ENCODE peak calls at places on chromosomes 7 and 10, in seven cellular contexts. L, K, D, A, X, O and E are unnamed samples.

GRCh38 chr10:35011771-35012191 is 78.4 kb downstream of the CUL2 start:
- DNase-seq in D (peak; percentile 47), K (peak; percentile 40), X (no peak), O (no peak), A (no peak), L (no peak), E (no peak)

GRCh38 chr7:44959433-44959951 is 19.3 kb downstream of the MYO1G start:
- DNase-seq in A (no peak), X (no peak), O (peak; percentile 54), L (no peak), K (peak; percentile 39), D (no peak), E (peak; percentile 46)

GRCh38 chr10:43816351-43817321 is 168.0 kb upstream of the ZNF32 start:
- DNase-seq in D (peak; percentile 53), A (no peak), X (peak; percentile 51), L (peak; percentile 74), K (peak; percentile 90), O (peak; percentile 60), E (no peak)

GRCh38 chr10:70589762-70590662 is 12.5 kb downstream of the PRF1 start:
- DNase-seq in K (peak; percentile 17), D (peak; percentile 56), L (no peak), X (no peak), A (peak; percentile 67), O (no peak), E (no peak)

GRCh38 chr7:46675456-46675855 is 754.4 kb upstream of the IGFBP3 start:
- DNase-seq in O (no peak), K (no peak), L (no peak), D (no peak), X (no peak), A (no peak), E (no peak)

GRCh38 chr10:118624747-118625146 is 29.3 kb upstream of the PRLHR start:
- DNase-seq in L (no peak), A (no peak), O (no peak), X (no peak), K (no peak), D (no peak), E (no peak)

GRCh38 chr10:9850415-9850814 is 1167.3 kb upstream of the CELF2 start:
- DNase-seq in A (no peak), O (no peak), D (no peak), X (no peak), L (no peak), K (no peak), E (no peak)

GRCh38 chr10:88879754-88880286 is at the start of gene STAMBPL1:
- DNase-seq in D (no peak), L (peak; percentile 24), O (peak; percentile 70), K (no peak), X (peak; percentile 88), A (no peak), E (peak; percentile 56)

GRCh38 chr10:127534074-127534473 is 15.0 kb upstream of the NPS start:
- DNase-seq in D (no peak), L (no peak), O (no peak), K (peak; percentile 1), X (no peak), A (no peak), E (no peak)

GRCh38 chr7:96126382-96126781 is 195.5 kb downstream of the SLC25A13 start:
- DNase-seq in K (no peak), A (no peak), O (no peak), L (no peak), D (no peak), X (no peak), E (no peak)

GRCh38 chr7:36763084-36763807 is 39.0 kb upstream of the AOAH start:
- DNase-seq in X (no peak), L (no peak), O (no peak), K (no peak), D (peak; percentile 45), A (no peak), E (peak; percentile 18)

GRCh38 chr7:122845286-122845685 is 41.0 kb downstream of the CADPS2 start:
- DNase-seq in K (no peak), O (no peak), X (no peak), L (no peak), A (no peak), D (no peak), E (no peak)

GRCh38 chr7:80722596-80723141 is 84.2 kb downstream of the CD36 start:
- DNase-seq in K (peak; percentile 100), A (peak; percentile 20), O (no peak), L (peak; percentile 91), D (peak; percentile 99), X (no peak), E (peak; percentile 83)

GRCh38 chr7:116290740-116291139 is 80.4 kb downstream of the TES start:
- DNase-seq in D (no peak), O (no peak), X (no peak), A (no peak), L (peak; percentile 29), K (no peak), E (no peak)

GRCh38 chr10:77919713-77920108 is 6.8 kb downstream of the DLG5 start:
- DNase-seq in K (peak; percentile 91), A (no peak), O (no peak), D (peak; percentile 48), X (no peak), L (peak; percentile 53), E (peak; percentile 74)

GRCh38 chr10:124221356-124222297 is 128.2 kb upstream of the CHST15 start:
- DNase-seq in L (no peak), X (peak; percentile 74), K (peak; percentile 18), A (no peak), D (peak; percentile 73), O (no peak), E (no peak)

GRCh38 chr7:76280408-76280807 is 22.1 kb upstream of the HSPB1 start:
- DNase-seq in A (no peak), D (no peak), L (no peak), O (no peak), X (no peak), K (no peak), E (no peak)

GRCh38 chr10:11760151-11760550 is 18.0 kb downstream of the ECHDC3 start:
- DNase-seq in L (no peak), K (no peak), D (no peak), A (no peak), O (no peak), X (no peak), E (no peak)

GRCh38 chr10:112327678-112328077 is 44.5 kb downstream of the TECTB start:
- DNase-seq in K (no peak), D (no peak), A (no peak), X (no peak), O (no peak), L (no peak), E (no peak)

GRCh38 chr10:69715899-69716606 is 85.7 kb upstream of the COL13A1 start:
- DNase-seq in X (no peak), D (no peak), K (no peak), L (no peak), A (no peak), O (no peak), E (no peak)

GRCh38 chr10:3763852-3764625 is 21.0 kb downstream of the KLF6 start:
- DNase-seq in A (no peak), K (peak; percentile 76), X (no peak), D (peak; percentile 64), L (peak; percentile 58), O (no peak), E (no peak)

GRCh38 chr10:23472181-23472580 is 33.3 kb downstream of the OTUD1 start:
- DNase-seq in K (no peak), A (no peak), L (no peak), O (no peak), X (no peak), D (no peak), E (no peak)

GRCh38 chr10:13483951-13484350 is 44.9 kb downstream of the BEND7 start:
- DNase-seq in X (peak; percentile 2), D (no peak), K (no peak), L (no peak), O (no peak), A (no peak), E (no peak)

GRCh38 chr7:45662540-45663166 is 88.5 kb downstream of the ADCY1 start:
- DNase-seq in O (no peak), X (no peak), A (no peak), K (no peak), D (no peak), L (no peak), E (no peak)

GRCh38 chr10:68023292-68023691 is 51.8 kb downstream of the HERC4 start:
- DNase-seq in A (no peak), D (no peak), L (no peak), O (no peak), K (no peak), X (no peak), E (no peak)

GRCh38 chr10:114412907-114413386 is 8.6 kb upstream of the AFAP1L2 start:
- DNase-seq in A (peak; percentile 28), D (peak; percentile 57), K (peak; percentile 64), O (no peak), X (no peak), L (no peak), E (peak; percentile 44)

GRCh38 chr10:28393956-28394568 is 91.2 kb upstream of the MPP7 start:
- DNase-seq in O (peak; percentile 59), L (peak; percentile 68), K (peak; percentile 69), D (peak; percentile 58), A (peak; percentile 28), X (peak; percentile 74), E (peak; percentile 73)

GRCh38 chr10:133087679-133088523 is at the start of gene ADGRA1:
- DNase-seq in K (no peak), X (no peak), D (no peak), L (no peak), O (no peak), A (no peak), E (no peak)

GRCh38 chr10:113610636-113611601 is 52.9 kb downstream of the NRAP start:
- DNase-seq in K (no peak), X (no peak), O (no peak), A (no peak), D (peak; percentile 5), L (no peak), E (no peak)

GRCh38 chr7:124338861-124339260 is 306.0 kb upstream of the TMEM229A start:
- DNase-seq in A (no peak), L (no peak), D (no peak), X (no peak), K (peak; percentile 1), O (no peak), E (no peak)

GRCh38 chr7:158030071-158030470 is 557.6 kb downstream of the PTPRN2 start:
- DNase-seq in L (no peak), A (no peak), X (no peak), K (no peak), O (no peak), D (no peak), E (no peak)

GRCh38 chr10:96614515-96614914 is 27.7 kb upstream of the TM9SF3 start:
- DNase-seq in L (peak; percentile 86), X (no peak), D (peak; percentile 84), K (peak; percentile 96), A (no peak), O (no peak), E (peak; percentile 16)

GRCh38 chr10:44817961-44818649 is 93.0 kb upstream of the TMEM72 start:
- DNase-seq in A (no peak), O (no peak), L (no peak), K (no peak), D (no peak), X (no peak), E (no peak)

GRCh38 chr10:84427903-84428650 is 99.7 kb downstream of the CCSER2 start:
- DNase-seq in L (no peak), X (no peak), K (no peak), D (peak; percentile 38), A (no peak), O (no peak), E (no peak)